ENCODE peak calls at places on chromosomes 4 and X, in four cellular contexts. J, O, P and W are unnamed samples.

GRCh38 chr4:100366213-100366612 is 151.6 kb downstream of the EMCN start:
- DNase-seq in P (no peak), J (no peak), O (no peak), W (no peak)

GRCh38 chr4:144648042-144648441 is 2.1 kb downstream of the HHIP start:
- DNase-seq in O (no peak), P (no peak), J (peak; percentile 38), W (no peak)

GRCh38 chrX:130330706-130331105 is 9.0 kb upstream of the SLC25A14 start:
- DNase-seq in J (peak; percentile 43), P (peak; percentile 3), O (no peak), W (peak; percentile 65)

GRCh38 chrX:106791495-106791894 is 11.0 kb upstream of the TBC1D8B start:
- DNase-seq in O (no peak), P (no peak), J (peak; percentile 54), W (peak; percentile 3)

GRCh38 chr4:5629542-5629941 is 78.8 kb downstream of the EVC2 start:
- DNase-seq in P (no peak), J (no peak), O (no peak), W (no peak)

GRCh38 chr4:14022428-14022827 is 394.9 kb upstream of the BOD1L1 start:
- DNase-seq in J (peak; percentile 38), O (no peak), P (no peak), W (no peak)

GRCh38 chrX:68550193-68550592 is 51.3 kb downstream of the YIPF6 start:
- DNase-seq in P (no peak), J (no peak), O (no peak), W (no peak)

GRCh38 chrX:134782796-134783195 is 124.5 kb upstream of the PLAC1 start:
- DNase-seq in J (peak; percentile 71), P (peak; percentile 35), O (no peak), W (peak; percentile 40)

GRCh38 chr4:108943971-108944370 is 181.1 kb upstream of the ETNPPL start:
- DNase-seq in O (no peak), P (no peak), J (peak; percentile 3), W (no peak)

GRCh38 chr4:114780205-114780604 is 181.6 kb downstream of the UGT8 start:
- DNase-seq in P (no peak), O (no peak), J (no peak), W (peak; percentile 27)

GRCh38 chr4:12488672-12489071 is 995.5 kb downstream of the RAB28 start:
- DNase-seq in P (no peak), J (peak; percentile 8), O (no peak), W (peak; percentile 2)

GRCh38 chr4:3257691-3258482 is 8.9 kb downstream of the MSANTD1 start:
- DNase-seq in O (no peak), P (peak; percentile 13), J (peak; percentile 44), W (no peak)

GRCh38 chr4:153541426-153542096 is 75.4 kb downstream of the TMEM131L start:
- DNase-seq in J (peak; percentile 88), O (no peak), P (no peak), W (no peak)

GRCh38 chr4:74624351-74625151 is 169.8 kb downstream of the BTC start:
- DNase-seq in J (peak; percentile 75), O (no peak), P (no peak), W (no peak)

GRCh38 chr4:143514432-143514831 is 930 bp downstream of the SMARCA5 start:
- DNase-seq in J (peak; percentile 57), O (no peak), P (no peak), W (peak; percentile 34)

GRCh38 chr4:23972805-23973204 is 83.0 kb upstream of the PPARGC1A start:
- DNase-seq in P (no peak), O (no peak), J (no peak), W (no peak)

GRCh38 chr4:173752610-173753009 is 222.6 kb upstream of the HAND2 start:
- DNase-seq in O (no peak), J (peak; percentile 23), P (no peak), W (no peak)

GRCh38 chrX:100647095-100647494 is 3.1 kb downstream of the SRPX2 start:
- DNase-seq in O (no peak), P (no peak), J (peak; percentile 36), W (peak; percentile 23)

GRCh38 chr4:74096265-74096980 is 2.6 kb downstream of the CXCL2 start:
- DNase-seq in P (no peak), O (no peak), J (peak; percentile 67), W (no peak)

GRCh38 chr4:54513231-54513630 is 144.5 kb upstream of the KIT start:
- DNase-seq in P (no peak), J (peak; percentile 82), O (no peak), W (no peak)

GRCh38 chrX:17022205-17022604 is 75.7 kb downstream of the REPS2 start:
- DNase-seq in P (peak; percentile 10), J (peak; percentile 44), O (no peak), W (peak; percentile 94)

GRCh38 chr4:64361399-64361740 is 47.9 kb downstream of the TECRL start:
- DNase-seq in P (no peak), O (no peak), J (no peak), W (no peak)

GRCh38 chr4:137664055-137664405 is 131.7 kb upstream of the PCDH18 start:
- DNase-seq in O (no peak), J (peak; percentile 89), P (no peak), W (no peak)

GRCh38 chr4:40630335-40631021 is 814 bp upstream of the RBM47 start:
- DNase-seq in P (no peak), J (no peak), O (no peak), W (no peak)

GRCh38 chrX:155966876-155967275 is 30.6 kb upstream of the IL9R start:
- DNase-seq in O (peak; percentile 7), P (no peak), J (no peak), W (peak; percentile 81)

GRCh38 chr4:2536193-2537010 is at the start of gene FAM193A:
- DNase-seq in P (peak; percentile 86), J (peak; percentile 99), O (peak; percentile 99), W (peak; percentile 98)

GRCh38 chr4:85039526-85039925 is 73.0 kb upstream of the WDFY3 start:
- DNase-seq in O (no peak), J (peak; percentile 49), P (no peak), W (no peak)

GRCh38 chr4:88177981-88178632 is 19.7 kb upstream of the ABCG2 start:
- DNase-seq in P (no peak), O (no peak), J (peak; percentile 71), W (no peak)

GRCh38 chr4:12499693-12500092 is 984.4 kb downstream of the RAB28 start:
- DNase-seq in P (no peak), O (no peak), J (no peak), W (no peak)

GRCh38 chr4:148542922-148543623 is 100.9 kb upstream of the NR3C2 start:
- DNase-seq in P (no peak), O (no peak), J (no peak), W (no peak)

GRCh38 chr4:76751612-76752343 is 146.2 kb downstream of the SOWAHB start:
- DNase-seq in O (no peak), P (no peak), J (no peak), W (no peak)

GRCh38 chrX:8189096-8189830 is 18.2 kb upstream of the VCX2 start:
- DNase-seq in J (no peak), O (no peak), P (no peak), W (peak; percentile 86)